ENCODE peak calls at places on chromosomes 2 and 18, in four cellular contexts. One of them, this sample, is unnamed.

GRCh38 chr2:241248897-241249296 is 60.4 kb downstream of the ANO7 start:
- DNase-seq in fibroblast of lung: peak; percentile 12
- DNase-seq in neuronal stem cell: no peak
- DNase-seq in neural progenitor cell: no peak
- DNase-seq in this sample: no peak

GRCh38 chr18:59646946-59647307 is 50.3 kb downstream of the CCBE1 start:
- DNase-seq in fibroblast of lung: no peak
- DNase-seq in neural progenitor cell: no peak
- DNase-seq in neuronal stem cell: no peak
- DNase-seq in this sample: no peak

GRCh38 chr2:33240178-33240577 is 236.3 kb upstream of the RASGRP3 start:
- DNase-seq in neural progenitor cell: no peak
- DNase-seq in fibroblast of lung: peak; percentile 86
- DNase-seq in neuronal stem cell: no peak
- DNase-seq in this sample: no peak

GRCh38 chr2:36528761-36529392 is 69.1 kb downstream of the FEZ2 start:
- DNase-seq in neural progenitor cell: no peak
- DNase-seq in neuronal stem cell: no peak
- DNase-seq in fibroblast of lung: no peak
- DNase-seq in this sample: no peak

GRCh38 chr2:35530615-35531135 is 824.9 kb upstream of the CRIM1 start:
- DNase-seq in neuronal stem cell: no peak
- DNase-seq in neural progenitor cell: no peak
- DNase-seq in fibroblast of lung: no peak
- DNase-seq in this sample: no peak

GRCh38 chr2:28588231-28588725 is 92.4 kb downstream of the PLB1 start:
- DNase-seq in neuronal stem cell: no peak
- DNase-seq in fibroblast of lung: no peak
- DNase-seq in neural progenitor cell: no peak
- DNase-seq in this sample: peak; percentile 22

GRCh38 chr2:205001306-205001966 is 456.2 kb downstream of the PARD3B start:
- DNase-seq in fibroblast of lung: no peak
- DNase-seq in neural progenitor cell: no peak
- DNase-seq in neuronal stem cell: no peak
- DNase-seq in this sample: no peak

GRCh38 chr18:11379660-11380059 is 229.7 kb upstream of the SLC35G4 start:
- DNase-seq in fibroblast of lung: no peak
- DNase-seq in neural progenitor cell: no peak
- DNase-seq in neuronal stem cell: no peak
- DNase-seq in this sample: no peak

GRCh38 chr2:113180131-113180946 is 6.6 kb downstream of the PSD4 start:
- DNase-seq in fibroblast of lung: no peak
- DNase-seq in neuronal stem cell: no peak
- DNase-seq in neural progenitor cell: no peak
- DNase-seq in this sample: no peak

DNA sequence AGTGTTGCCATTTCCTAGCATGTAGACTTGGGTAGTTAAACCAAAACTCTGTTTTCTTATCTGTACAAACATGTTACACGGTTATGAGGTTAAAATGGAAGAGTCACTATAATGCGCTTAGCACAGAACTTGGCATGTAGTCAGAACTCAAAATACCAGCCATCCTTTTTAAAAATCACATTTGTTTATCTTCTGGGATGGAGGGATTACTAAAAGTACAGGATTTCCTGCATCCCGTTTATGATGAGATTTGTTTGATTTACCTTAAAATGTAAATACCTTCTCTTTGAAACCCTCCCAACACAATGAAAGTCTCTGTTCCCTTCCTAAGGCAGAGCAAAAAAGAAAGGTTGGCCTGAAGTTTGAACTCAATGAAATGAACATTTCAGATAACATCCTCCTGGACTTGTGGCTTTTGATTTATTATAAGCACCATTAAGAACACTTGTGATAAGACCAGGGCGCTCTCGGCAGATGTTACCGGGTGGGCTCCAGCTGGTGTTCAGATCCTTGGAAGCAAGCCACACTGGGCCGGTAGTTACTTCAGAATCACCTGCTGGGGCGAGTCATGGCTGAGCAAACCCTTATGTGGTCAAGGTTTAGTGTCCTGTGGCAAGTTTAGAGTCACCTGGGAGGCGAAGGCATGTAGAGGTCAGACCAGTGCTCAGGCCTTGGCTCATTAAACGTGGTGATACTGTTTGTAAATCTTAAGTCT is 105.7 kb downstream of the MGAT5 start:
- DNase-seq in neuronal stem cell: no peak
- DNase-seq in neural progenitor cell: no peak
- DNase-seq in fibroblast of lung: peak; percentile 35
- DNase-seq in this sample: no peak
- H3K27ac ChIP-seq in neuronal stem cell: no peak overlapping the region
- H3K27ac ChIP-seq in neural progenitor cell: no peak overlapping the region
- H3K27ac ChIP-seq in fibroblast of lung: no peak overlapping the region
- H3K27ac ChIP-seq in this sample: peak overlapping the region; percentile 43

GRCh38 chr18:44804033-44804432 is 123.3 kb downstream of the SETBP1 start:
- DNase-seq in neural progenitor cell: no peak
- DNase-seq in neuronal stem cell: no peak
- DNase-seq in fibroblast of lung: no peak
- DNase-seq in this sample: no peak

GRCh38 chr18:44805176-44805575 is 124.5 kb downstream of the SETBP1 start:
- DNase-seq in neuronal stem cell: no peak
- DNase-seq in neural progenitor cell: no peak
- DNase-seq in fibroblast of lung: no peak
- DNase-seq in this sample: no peak

GRCh38 chr18:44803019-44803650 is 122.4 kb downstream of the SETBP1 start:
- DNase-seq in neuronal stem cell: no peak
- DNase-seq in neural progenitor cell: no peak
- DNase-seq in fibroblast of lung: peak; percentile 75
- DNase-seq in this sample: peak; percentile 83

GRCh38 chr18:44801796-44802195 is 121.1 kb downstream of the SETBP1 start:
- DNase-seq in neural progenitor cell: no peak
- DNase-seq in neuronal stem cell: no peak
- DNase-seq in fibroblast of lung: no peak
- DNase-seq in this sample: no peak

GRCh38 chr18:44802508-44802907 is 121.8 kb downstream of the SETBP1 start:
- DNase-seq in fibroblast of lung: peak; percentile 82
- DNase-seq in neuronal stem cell: no peak
- DNase-seq in neural progenitor cell: no peak
- DNase-seq in this sample: no peak
- H3K4me3 ChIP-seq in fibroblast of lung: no peak overlapping the region
- H3K4me3 ChIP-seq in neuronal stem cell: no peak overlapping the region
- H3K4me3 ChIP-seq in neural progenitor cell: no peak overlapping the region
- H3K4me3 ChIP-seq in this sample: no peak overlapping the region

GRCh38 chr2:38443021-38443541 is 66.0 kb upstream of the ATL2 start:
- DNase-seq in neuronal stem cell: no peak
- DNase-seq in fibroblast of lung: peak; percentile 87
- DNase-seq in neural progenitor cell: peak; percentile 34
- DNase-seq in this sample: no peak
- H3K27ac ChIP-seq in neuronal stem cell: no peak overlapping the region
- H3K27ac ChIP-seq in fibroblast of lung: no peak overlapping the region
- H3K27ac ChIP-seq in neural progenitor cell: no peak overlapping the region
- H3K27ac ChIP-seq in this sample: no peak overlapping the region

DNA sequence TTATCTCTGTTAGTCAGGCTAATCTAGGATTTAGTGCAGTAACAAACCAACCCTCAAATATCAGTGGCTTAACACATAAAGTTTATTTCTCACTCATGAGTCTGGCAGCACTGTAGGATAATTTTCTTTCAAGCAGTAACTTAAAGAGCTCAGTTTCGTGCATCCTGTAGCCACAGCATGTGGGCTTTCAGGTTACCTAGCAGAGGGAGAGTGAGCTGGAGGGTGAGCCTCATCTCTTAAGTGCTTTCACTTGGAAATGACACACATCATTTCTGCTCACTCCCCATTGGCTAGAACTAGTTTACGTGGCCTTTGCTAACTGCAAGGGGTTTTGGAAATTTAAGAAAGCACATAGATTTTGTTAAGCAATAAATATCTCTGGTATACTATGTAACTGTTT is 96.9 kb downstream of the KCNS3 start:
- DNase-seq in neuronal stem cell: no peak
- DNase-seq in fibroblast of lung: no peak
- DNase-seq in neural progenitor cell: no peak
- DNase-seq in this sample: no peak
- H3K4me3 ChIP-seq in neuronal stem cell: no peak overlapping the region
- H3K4me3 ChIP-seq in fibroblast of lung: no peak overlapping the region
- H3K4me3 ChIP-seq in neural progenitor cell: no peak overlapping the region
- H3K4me3 ChIP-seq in this sample: no peak overlapping the region

GRCh38 chr2:3586220-3586619 is 8.7 kb upstream of the COLEC11 start:
- DNase-seq in fibroblast of lung: no peak
- DNase-seq in neural progenitor cell: no peak
- DNase-seq in neuronal stem cell: no peak
- DNase-seq in this sample: no peak

GRCh38 chr2:3587021-3587420 is 7.9 kb upstream of the COLEC11 start:
- DNase-seq in fibroblast of lung: no peak
- DNase-seq in neural progenitor cell: no peak
- DNase-seq in neuronal stem cell: no peak
- DNase-seq in this sample: no peak

GRCh38 chr2:3587432-3587831 is 7.5 kb upstream of the COLEC11 start:
- DNase-seq in neuronal stem cell: no peak
- DNase-seq in fibroblast of lung: no peak
- DNase-seq in neural progenitor cell: no peak
- DNase-seq in this sample: no peak

GRCh38 chr2:3589086-3589485 is 5.8 kb upstream of the COLEC11 start:
- DNase-seq in fibroblast of lung: no peak
- DNase-seq in neuronal stem cell: no peak
- DNase-seq in neural progenitor cell: no peak
- DNase-seq in this sample: peak; percentile 31

GRCh38 chr2:3588084-3588483 is 6.8 kb upstream of the COLEC11 start:
- DNase-seq in neuronal stem cell: no peak
- DNase-seq in fibroblast of lung: no peak
- DNase-seq in neural progenitor cell: no peak
- DNase-seq in this sample: peak; percentile 62
- H3K27ac ChIP-seq in neuronal stem cell: no peak overlapping the region
- H3K27ac ChIP-seq in fibroblast of lung: no peak overlapping the region
- H3K27ac ChIP-seq in neural progenitor cell: no peak overlapping the region
- H3K27ac ChIP-seq in this sample: no peak overlapping the region

GRCh38 chr18:49561127-49561376 is 805 bp upstream of the LIPG start:
- DNase-seq in neuronal stem cell: peak; percentile 27
- DNase-seq in fibroblast of lung: peak; percentile 33
- DNase-seq in neural progenitor cell: no peak
- DNase-seq in this sample: no peak
- H3K4me3 ChIP-seq in neuronal stem cell: peak overlapping the region; percentile 64
- H3K4me3 ChIP-seq in fibroblast of lung: peak overlapping the region; percentile 27
- H3K4me3 ChIP-seq in neural progenitor cell: peak overlapping the region; percentile 57
- H3K4me3 ChIP-seq in this sample: peak overlapping the region; percentile 71

GRCh38 chr2:190418717-190419116 is 10.6 kb downstream of the MFSD6 start:
- DNase-seq in neuronal stem cell: no peak
- DNase-seq in neural progenitor cell: no peak
- DNase-seq in fibroblast of lung: no peak
- DNase-seq in this sample: no peak
- H3K27ac ChIP-seq in neuronal stem cell: no peak overlapping the region
- H3K27ac ChIP-seq in neural progenitor cell: no peak overlapping the region
- H3K27ac ChIP-seq in fibroblast of lung: no peak overlapping the region
- H3K27ac ChIP-seq in this sample: no peak overlapping the region

GRCh38 chr2:46042207-46042637 is 255.0 kb upstream of the EPAS1 start:
- DNase-seq in neural progenitor cell: no peak
- DNase-seq in fibroblast of lung: no peak
- DNase-seq in neuronal stem cell: no peak
- DNase-seq in this sample: no peak
- H3K4me3 ChIP-seq in neural progenitor cell: no peak overlapping the region
- H3K4me3 ChIP-seq in fibroblast of lung: no peak overlapping the region
- H3K4me3 ChIP-seq in neuronal stem cell: no peak overlapping the region
- H3K4me3 ChIP-seq in this sample: no peak overlapping the region

GRCh38 chr2:60934153-60934722 is 52.9 kb downstream of the REL start:
- DNase-seq in neural progenitor cell: no peak
- DNase-seq in neuronal stem cell: no peak
- DNase-seq in fibroblast of lung: no peak
- DNase-seq in this sample: no peak
- H3K27ac ChIP-seq in neural progenitor cell: no peak overlapping the region
- H3K27ac ChIP-seq in neuronal stem cell: no peak overlapping the region
- H3K27ac ChIP-seq in fibroblast of lung: no peak overlapping the region
- H3K27ac ChIP-seq in this sample: peak overlapping the region; percentile 46